ENCODE peak calls at places on chromosomes 3 and 15, in six cellular contexts. One of them, this sample, is unnamed.

GRCh38 chr3:64084640-64085039 is 61.3 kb upstream of the PSMD6 start:
- DNase-seq in psoas muscle: no peak
- DNase-seq in left ventricle myocardium inferior: no peak
- DNase-seq in NB4: peak
- DNase-seq in kidney: no peak
- DNase-seq in fibroblast of mammary gland: peak
- DNase-seq in this sample: no peak

GRCh38 chr3:45807645-45808540 is 11.6 kb upstream of the SLC6A20 start:
- DNase-seq in fibroblast of mammary gland: no peak
- DNase-seq in kidney: no peak
- DNase-seq in NB4: no peak
- DNase-seq in psoas muscle: no peak
- DNase-seq in left ventricle myocardium inferior: no peak
- DNase-seq in this sample: no peak

GRCh38 chr3:18295171-18295920 is 129.8 kb downstream of the SATB1 start:
- DNase-seq in psoas muscle: no peak
- DNase-seq in left ventricle myocardium inferior: peak
- DNase-seq in fibroblast of mammary gland: peak
- DNase-seq in NB4: peak
- DNase-seq in kidney: peak
- DNase-seq in this sample: no peak

GRCh38 chr15:49918106-49918505 is 200.9 kb downstream of the ATP8B4 start:
- DNase-seq in psoas muscle: no peak
- DNase-seq in kidney: no peak
- DNase-seq in left ventricle myocardium inferior: no peak
- DNase-seq in NB4: no peak
- DNase-seq in fibroblast of mammary gland: peak
- DNase-seq in this sample: no peak

GRCh38 chr3:71251156-71251775 is 332.3 kb downstream of the FOXP1 start:
- DNase-seq in left ventricle myocardium inferior: no peak
- DNase-seq in NB4: peak
- DNase-seq in psoas muscle: no peak
- DNase-seq in fibroblast of mammary gland: peak
- DNase-seq in kidney: no peak
- DNase-seq in this sample: no peak

GRCh38 chr3:73349657-73350056 is 275.1 kb downstream of the PDZRN3 start:
- DNase-seq in psoas muscle: no peak
- DNase-seq in fibroblast of mammary gland: no peak
- DNase-seq in left ventricle myocardium inferior: no peak
- DNase-seq in kidney: no peak
- DNase-seq in NB4: no peak
- DNase-seq in this sample: no peak

GRCh38 chr3:71868891-71869290 is 83.9 kb upstream of the PROK2 start:
- DNase-seq in psoas muscle: no peak
- DNase-seq in kidney: no peak
- DNase-seq in fibroblast of mammary gland: no peak
- DNase-seq in left ventricle myocardium inferior: no peak
- DNase-seq in NB4: no peak
- DNase-seq in this sample: no peak

GRCh38 chr3:50238549-50239026 is 2.6 kb downstream of the GNAI2 start:
- DNase-seq in left ventricle myocardium inferior: peak
- DNase-seq in fibroblast of mammary gland: peak
- DNase-seq in NB4: no peak
- DNase-seq in kidney: peak
- DNase-seq in psoas muscle: peak
- DNase-seq in this sample: no peak

GRCh38 chr3:163328680-163329079 is 1749.6 kb downstream of the SI start:
- DNase-seq in fibroblast of mammary gland: no peak
- DNase-seq in NB4: peak
- DNase-seq in psoas muscle: no peak
- DNase-seq in left ventricle myocardium inferior: no peak
- DNase-seq in kidney: no peak
- DNase-seq in this sample: no peak

GRCh38 chr3:146314871-146315270 is 64.0 kb upstream of the PLSCR4 start:
- DNase-seq in kidney: no peak
- DNase-seq in left ventricle myocardium inferior: no peak
- DNase-seq in fibroblast of mammary gland: no peak
- DNase-seq in psoas muscle: no peak
- DNase-seq in NB4: no peak
- DNase-seq in this sample: no peak

GRCh38 chr15:27847775-27848710 is 251.1 kb downstream of the OCA2 start:
- DNase-seq in left ventricle myocardium inferior: no peak
- DNase-seq in fibroblast of mammary gland: no peak
- DNase-seq in NB4: no peak
- DNase-seq in psoas muscle: peak
- DNase-seq in kidney: no peak
- DNase-seq in this sample: no peak

GRCh38 chr15:66789029-66790025 is 87.3 kb downstream of the SMAD6 start:
- DNase-seq in kidney: peak
- DNase-seq in fibroblast of mammary gland: peak
- DNase-seq in NB4: peak
- DNase-seq in left ventricle myocardium inferior: peak
- DNase-seq in psoas muscle: no peak
- DNase-seq in this sample: no peak

GRCh38 chr15:73054417-73054963 is 2.2 kb downstream of the NEO1 start:
- DNase-seq in left ventricle myocardium inferior: no peak
- DNase-seq in psoas muscle: no peak
- DNase-seq in fibroblast of mammary gland: no peak
- DNase-seq in NB4: no peak
- DNase-seq in kidney: no peak
- DNase-seq in this sample: no peak

GRCh38 chr15:90044191-90044590 is 43.1 kb downstream of the ZNF710 start:
- DNase-seq in left ventricle myocardium inferior: no peak
- DNase-seq in fibroblast of mammary gland: no peak
- DNase-seq in psoas muscle: peak
- DNase-seq in NB4: no peak
- DNase-seq in kidney: peak
- DNase-seq in this sample: peak

GRCh38 chr15:39434751-39435238 is 146.1 kb upstream of the THBS1 start:
- DNase-seq in psoas muscle: peak
- DNase-seq in left ventricle myocardium inferior: no peak
- DNase-seq in NB4: no peak
- DNase-seq in kidney: peak
- DNase-seq in fibroblast of mammary gland: no peak
- DNase-seq in this sample: no peak

GRCh38 chr3:176275538-176275937 is 921.7 kb downstream of the TBL1XR1 start:
- DNase-seq in fibroblast of mammary gland: no peak
- DNase-seq in NB4: no peak
- DNase-seq in psoas muscle: no peak
- DNase-seq in left ventricle myocardium inferior: no peak
- DNase-seq in kidney: no peak
- DNase-seq in this sample: no peak

GRCh38 chr3:143158549-143158988 is 39.0 kb downstream of the CHST2 start:
- DNase-seq in NB4: no peak
- DNase-seq in fibroblast of mammary gland: peak
- DNase-seq in psoas muscle: no peak
- DNase-seq in kidney: no peak
- DNase-seq in left ventricle myocardium inferior: no peak
- DNase-seq in this sample: no peak

GRCh38 chr3:183253961-183254815 is 1.1 kb downstream of the B3GNT5 start:
- DNase-seq in NB4: peak
- DNase-seq in left ventricle myocardium inferior: peak
- DNase-seq in fibroblast of mammary gland: no peak
- DNase-seq in psoas muscle: peak
- DNase-seq in kidney: peak
- DNase-seq in this sample: no peak

GRCh38 chr3:178369006-178369405 is 167.2 kb upstream of the KCNMB2 start:
- DNase-seq in fibroblast of mammary gland: no peak
- DNase-seq in left ventricle myocardium inferior: no peak
- DNase-seq in kidney: no peak
- DNase-seq in psoas muscle: no peak
- DNase-seq in NB4: no peak
- DNase-seq in this sample: no peak

GRCh38 chr3:134320749-134321148 is 53.5 kb downstream of the AMOTL2 start:
- DNase-seq in kidney: no peak
- DNase-seq in NB4: no peak
- DNase-seq in psoas muscle: peak
- DNase-seq in fibroblast of mammary gland: no peak
- DNase-seq in left ventricle myocardium inferior: no peak
- DNase-seq in this sample: no peak

GRCh38 chr3:128487813-128488635 is 5.0 kb downstream of the GATA2 start:
- DNase-seq in psoas muscle: peak
- DNase-seq in NB4: no peak
- DNase-seq in left ventricle myocardium inferior: peak
- DNase-seq in fibroblast of mammary gland: peak
- DNase-seq in kidney: peak
- DNase-seq in this sample: peak

DNA sequence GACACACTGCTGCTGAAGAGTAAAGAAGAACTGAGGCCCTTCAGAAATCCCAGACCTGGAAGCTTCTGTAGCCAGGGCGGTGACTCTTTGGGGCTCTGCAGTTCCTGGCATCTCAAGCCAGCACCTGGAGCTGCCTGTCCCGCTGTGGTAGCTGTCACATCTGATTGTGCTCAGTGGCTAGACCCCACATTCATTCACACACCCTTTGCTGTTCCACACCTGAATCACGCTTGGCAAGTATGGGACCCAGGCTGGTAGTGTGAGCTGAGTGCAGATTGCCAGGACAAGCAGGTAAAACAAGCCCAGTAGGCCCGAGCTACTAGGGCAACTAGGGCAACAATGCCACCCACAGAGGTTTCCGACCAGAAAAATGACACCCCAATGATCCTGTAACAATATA is 218.2 kb downstream of the VGLL3 start:
- DNase-seq in kidney: no peak
- DNase-seq in NB4: no peak
- DNase-seq in left ventricle myocardium inferior: no peak
- DNase-seq in fibroblast of mammary gland: no peak
- DNase-seq in psoas muscle: no peak
- DNase-seq in this sample: no peak
- TF ChIP-seq CTCF in kidney: no peak
- TF ChIP-seq CTCF in NB4: no peak
- TF ChIP-seq CTCF in left ventricle myocardium inferior: no peak
- TF ChIP-seq CTCF in fibroblast of mammary gland: no peak
- TF ChIP-seq CTCF in psoas muscle: no peak
- TF ChIP-seq CTCF in this sample: no peak

GRCh38 chr15:51333571-51333970 is 4.8 kb downstream of the CYP19A1 start:
- DNase-seq in left ventricle myocardium inferior: no peak
- DNase-seq in NB4: no peak
- DNase-seq in psoas muscle: no peak
- DNase-seq in kidney: no peak
- DNase-seq in fibroblast of mammary gland: no peak
- DNase-seq in this sample: no peak

GRCh38 chr15:51334011-51334426 is 4.4 kb downstream of the CYP19A1 start:
- DNase-seq in left ventricle myocardium inferior: no peak
- DNase-seq in kidney: no peak
- DNase-seq in NB4: peak
- DNase-seq in fibroblast of mammary gland: no peak
- DNase-seq in psoas muscle: no peak
- DNase-seq in this sample: no peak

GRCh38 chr15:51335538-51335961 is 2.8 kb downstream of the CYP19A1 start:
- DNase-seq in fibroblast of mammary gland: no peak
- DNase-seq in kidney: no peak
- DNase-seq in NB4: peak
- DNase-seq in psoas muscle: no peak
- DNase-seq in left ventricle myocardium inferior: no peak
- DNase-seq in this sample: no peak

GRCh38 chr15:51335087-51335486 is 3.3 kb downstream of the CYP19A1 start:
- DNase-seq in kidney: no peak
- DNase-seq in fibroblast of mammary gland: no peak
- DNase-seq in left ventricle myocardium inferior: no peak
- DNase-seq in psoas muscle: no peak
- DNase-seq in NB4: no peak
- DNase-seq in this sample: no peak

DNA sequence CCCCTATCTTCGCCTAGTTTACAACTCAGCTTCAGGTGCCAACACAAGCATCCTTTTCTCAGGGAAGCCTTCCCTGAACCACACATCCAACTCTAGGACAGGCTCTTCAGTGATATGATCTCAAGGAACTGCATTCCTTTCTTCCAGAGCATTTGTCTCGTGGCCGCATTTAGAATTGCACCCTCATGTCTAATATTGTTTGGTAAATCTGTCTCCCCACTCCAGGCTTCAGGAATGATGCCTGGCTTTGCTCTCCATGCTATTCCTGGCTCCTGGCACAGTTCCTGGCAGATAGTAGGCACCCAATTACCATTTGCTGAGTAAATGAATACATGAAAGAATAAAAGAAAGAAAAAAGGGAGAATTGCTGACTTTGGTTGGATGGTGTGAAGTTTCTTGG is 2.4 kb downstream of the CYP19A1 start:
- DNase-seq in left ventricle myocardium inferior: peak
- DNase-seq in NB4: no peak
- DNase-seq in kidney: no peak
- DNase-seq in psoas muscle: no peak
- DNase-seq in fibroblast of mammary gland: no peak
- DNase-seq in this sample: no peak
- TF ChIP-seq CTCF in left ventricle myocardium inferior: peak
- TF ChIP-seq CTCF in NB4: no peak
- TF ChIP-seq CTCF in kidney: no peak
- TF ChIP-seq CTCF in psoas muscle: no peak
- TF ChIP-seq CTCF in fibroblast of mammary gland: no peak
- TF ChIP-seq CTCF in this sample: no peak

GRCh38 chr15:68334661-68335124 is 57.1 kb downstream of the FEM1B start:
- DNase-seq in NB4: no peak
- DNase-seq in fibroblast of mammary gland: peak
- DNase-seq in psoas muscle: no peak
- DNase-seq in left ventricle myocardium inferior: no peak
- DNase-seq in kidney: no peak
- DNase-seq in this sample: no peak
- TF ChIP-seq CTCF in NB4: no peak
- TF ChIP-seq CTCF in fibroblast of mammary gland: no peak
- TF ChIP-seq CTCF in psoas muscle: no peak
- TF ChIP-seq CTCF in left ventricle myocardium inferior: no peak
- TF ChIP-seq CTCF in kidney: no peak
- TF ChIP-seq CTCF in this sample: peak

GRCh38 chr3:165339753-165340152 is 143.6 kb upstream of the SLITRK3 start:
- DNase-seq in fibroblast of mammary gland: peak
- DNase-seq in left ventricle myocardium inferior: no peak
- DNase-seq in NB4: no peak
- DNase-seq in psoas muscle: no peak
- DNase-seq in kidney: no peak
- DNase-seq in this sample: no peak
- TF ChIP-seq CTCF in fibroblast of mammary gland: peak
- TF ChIP-seq CTCF in left ventricle myocardium inferior: peak
- TF ChIP-seq CTCF in NB4: no peak
- TF ChIP-seq CTCF in psoas muscle: peak
- TF ChIP-seq CTCF in kidney: no peak
- TF ChIP-seq CTCF in this sample: peak

GRCh38 chr15:51757463-51757862 is 6.1 kb downstream of the TMOD2 start:
- DNase-seq in psoas muscle: no peak
- DNase-seq in fibroblast of mammary gland: no peak
- DNase-seq in NB4: no peak
- DNase-seq in kidney: no peak
- DNase-seq in left ventricle myocardium inferior: no peak
- DNase-seq in this sample: no peak
- TF ChIP-seq CTCF in psoas muscle: no peak
- TF ChIP-seq CTCF in fibroblast of mammary gland: no peak
- TF ChIP-seq CTCF in NB4: no peak
- TF ChIP-seq CTCF in kidney: no peak
- TF ChIP-seq CTCF in left ventricle myocardium inferior: no peak
- TF ChIP-seq CTCF in this sample: no peak